ENCODE peak calls at places on chromosomes 13 and 19, in eight cellular contexts. One of them, this sample, is unnamed.

GRCh38 chr13:61664821-61665705 is 249.4 kb upstream of the PCDH20 start:
- DNase-seq in neural crest cell: peak
- DNase-seq in HFF-Myc: no peak
- DNase-seq in IMR-90: no peak
- DNase-seq in suprapubic skin: no peak
- DNase-seq in mucosa of descending colon: no peak
- DNase-seq in stomach: peak
- DNase-seq in left ventricle myocardium inferior: no peak
- DNase-seq in this sample: no peak

GRCh38 chr19:30085394-30085793 is 143.4 kb downstream of the URI1 start:
- DNase-seq in IMR-90: no peak
- DNase-seq in stomach: no peak
- DNase-seq in left ventricle myocardium inferior: no peak
- DNase-seq in mucosa of descending colon: no peak
- DNase-seq in suprapubic skin: no peak
- DNase-seq in HFF-Myc: no peak
- DNase-seq in neural crest cell: no peak
- DNase-seq in this sample: no peak

GRCh38 chr13:29428310-29428991 is 167.0 kb downstream of the SLC7A1 start:
- DNase-seq in left ventricle myocardium inferior: peak
- DNase-seq in suprapubic skin: no peak
- DNase-seq in mucosa of descending colon: no peak
- DNase-seq in HFF-Myc: no peak
- DNase-seq in IMR-90: no peak
- DNase-seq in stomach: no peak
- DNase-seq in neural crest cell: peak
- DNase-seq in this sample: peak

GRCh38 chr19:5838437-5839311 is 828 bp downstream of the FUT6 start:
- DNase-seq in stomach: no peak
- DNase-seq in suprapubic skin: no peak
- DNase-seq in IMR-90: no peak
- DNase-seq in neural crest cell: no peak
- DNase-seq in mucosa of descending colon: peak
- DNase-seq in HFF-Myc: no peak
- DNase-seq in left ventricle myocardium inferior: no peak
- DNase-seq in this sample: no peak

GRCh38 chr19:49361438-49362047 is 673 bp downstream of the TEAD2 start:
- DNase-seq in IMR-90: peak
- DNase-seq in stomach: peak
- DNase-seq in HFF-Myc: peak
- DNase-seq in neural crest cell: peak
- DNase-seq in mucosa of descending colon: peak
- DNase-seq in suprapubic skin: peak
- DNase-seq in left ventricle myocardium inferior: peak
- DNase-seq in this sample: peak

GRCh38 chr19:50415661-50416033 is 3.1 kb upstream of the SPIB start:
- DNase-seq in suprapubic skin: no peak
- DNase-seq in left ventricle myocardium inferior: peak
- DNase-seq in HFF-Myc: no peak
- DNase-seq in mucosa of descending colon: peak
- DNase-seq in neural crest cell: no peak
- DNase-seq in stomach: peak
- DNase-seq in IMR-90: no peak
- DNase-seq in this sample: no peak

GRCh38 chr13:102878491-102878890 is 32.7 kb downstream of the ERCC5 start:
- DNase-seq in mucosa of descending colon: no peak
- DNase-seq in stomach: no peak
- DNase-seq in left ventricle myocardium inferior: no peak
- DNase-seq in IMR-90: peak
- DNase-seq in HFF-Myc: no peak
- DNase-seq in suprapubic skin: no peak
- DNase-seq in neural crest cell: no peak
- DNase-seq in this sample: no peak

GRCh38 chr19:46515879-46516350 is 20.2 kb upstream of the PNMA8B start:
- DNase-seq in IMR-90: peak
- DNase-seq in mucosa of descending colon: no peak
- DNase-seq in neural crest cell: no peak
- DNase-seq in suprapubic skin: no peak
- DNase-seq in HFF-Myc: peak
- DNase-seq in left ventricle myocardium inferior: no peak
- DNase-seq in stomach: no peak
- DNase-seq in this sample: no peak

GRCh38 chr19:38375748-38376147 is 1.4 kb downstream of the PSMD8 start:
- DNase-seq in mucosa of descending colon: no peak
- DNase-seq in IMR-90: peak
- DNase-seq in stomach: no peak
- DNase-seq in neural crest cell: no peak
- DNase-seq in suprapubic skin: no peak
- DNase-seq in HFF-Myc: no peak
- DNase-seq in left ventricle myocardium inferior: peak
- DNase-seq in this sample: no peak

GRCh38 chr19:38135150-38135998 is 88.6 kb downstream of the DPF1 start:
- DNase-seq in suprapubic skin: no peak
- DNase-seq in mucosa of descending colon: no peak
- DNase-seq in HFF-Myc: no peak
- DNase-seq in neural crest cell: no peak
- DNase-seq in left ventricle myocardium inferior: no peak
- DNase-seq in stomach: no peak
- DNase-seq in IMR-90: peak
- DNase-seq in this sample: no peak

GRCh38 chr13:99258210-99258860 is at the start of gene GPR18:
- DNase-seq in mucosa of descending colon: no peak
- DNase-seq in stomach: no peak
- DNase-seq in suprapubic skin: no peak
- DNase-seq in HFF-Myc: no peak
- DNase-seq in neural crest cell: no peak
- DNase-seq in left ventricle myocardium inferior: no peak
- DNase-seq in IMR-90: peak
- DNase-seq in this sample: no peak

GRCh38 chr13:41007359-41008118 is 11.6 kb downstream of the ELF1 start:
- DNase-seq in left ventricle myocardium inferior: no peak
- DNase-seq in stomach: no peak
- DNase-seq in HFF-Myc: no peak
- DNase-seq in mucosa of descending colon: no peak
- DNase-seq in suprapubic skin: no peak
- DNase-seq in neural crest cell: no peak
- DNase-seq in IMR-90: peak
- DNase-seq in this sample: no peak
- TF ChIP-seq CTCF in left ventricle myocardium inferior: no peak
- TF ChIP-seq CTCF in stomach: no peak
- TF ChIP-seq CTCF in HFF-Myc: no peak
- TF ChIP-seq CTCF in mucosa of descending colon: no peak
- TF ChIP-seq CTCF in suprapubic skin: no peak
- TF ChIP-seq CTCF in neural crest cell: no peak
- TF ChIP-seq CTCF in IMR-90: no peak
- TF ChIP-seq CTCF in this sample: no peak

GRCh38 chr19:3687774-3688706 is 12.2 kb downstream of the PIP5K1C start:
- DNase-seq in mucosa of descending colon: peak
- DNase-seq in IMR-90: no peak
- DNase-seq in neural crest cell: no peak
- DNase-seq in stomach: peak
- DNase-seq in left ventricle myocardium inferior: no peak
- DNase-seq in HFF-Myc: no peak
- DNase-seq in suprapubic skin: no peak
- DNase-seq in this sample: no peak
- TF ChIP-seq CTCF in mucosa of descending colon: no peak
- TF ChIP-seq CTCF in IMR-90: no peak
- TF ChIP-seq CTCF in neural crest cell: no peak
- TF ChIP-seq CTCF in stomach: no peak
- TF ChIP-seq CTCF in left ventricle myocardium inferior: no peak
- TF ChIP-seq CTCF in HFF-Myc: no peak
- TF ChIP-seq CTCF in suprapubic skin: no peak
- TF ChIP-seq CTCF in this sample: no peak

GRCh38 chr19:8506402-8506957 is 4.0 kb upstream of the PRAM1 start:
- DNase-seq in IMR-90: no peak
- DNase-seq in suprapubic skin: no peak
- DNase-seq in neural crest cell: no peak
- DNase-seq in stomach: no peak
- DNase-seq in mucosa of descending colon: no peak
- DNase-seq in left ventricle myocardium inferior: no peak
- DNase-seq in HFF-Myc: no peak
- DNase-seq in this sample: no peak
- TF ChIP-seq CTCF in IMR-90: no peak
- TF ChIP-seq CTCF in suprapubic skin: no peak
- TF ChIP-seq CTCF in neural crest cell: peak
- TF ChIP-seq CTCF in stomach: no peak
- TF ChIP-seq CTCF in mucosa of descending colon: no peak
- TF ChIP-seq CTCF in left ventricle myocardium inferior: peak
- TF ChIP-seq CTCF in HFF-Myc: no peak
- TF ChIP-seq CTCF in this sample: no peak

GRCh38 chr13:72648513-72649065 is 78.8 kb downstream of the MZT1 start:
- DNase-seq in stomach: no peak
- DNase-seq in neural crest cell: no peak
- DNase-seq in suprapubic skin: no peak
- DNase-seq in left ventricle myocardium inferior: no peak
- DNase-seq in IMR-90: no peak
- DNase-seq in mucosa of descending colon: no peak
- DNase-seq in HFF-Myc: no peak
- DNase-seq in this sample: no peak
- TF ChIP-seq CTCF in stomach: no peak
- TF ChIP-seq CTCF in neural crest cell: peak
- TF ChIP-seq CTCF in suprapubic skin: no peak
- TF ChIP-seq CTCF in left ventricle myocardium inferior: no peak
- TF ChIP-seq CTCF in IMR-90: no peak
- TF ChIP-seq CTCF in mucosa of descending colon: no peak
- TF ChIP-seq CTCF in HFF-Myc: peak
- TF ChIP-seq CTCF in this sample: no peak

This sample was measured in Caco-2.